ENCODE peak calls at places on chromosomes 11 and 22, in nine cellular contexts. S, C, H, Y, K, N, I, M and A are unnamed samples.

GRCh38 chr11:70951139-70951804 is 301.1 kb downstream of the SHANK2 start:
- DNase-seq in S (no peak), C (no peak), H (no peak), Y (no peak), K (no peak), N (no peak), I (no peak), M (no peak), A (no peak)

GRCh38 chr11:119363081-119363861 is 16.8 kb upstream of the MFRP start:
- DNase-seq in S (no peak), C (no peak), H (no peak), Y (no peak), K (no peak), N (no peak), I (no peak), M (no peak), A (no peak)

GRCh38 chr11:1827931-1828330 is 6.9 kb upstream of the SYT8 start:
- DNase-seq in S (no peak), C (no peak), H (no peak), Y (no peak), K (peak; percentile 68), N (no peak), I (no peak), M (no peak), A (no peak)

GRCh38 chr11:66289548-66290331 is 797 bp upstream of the YIF1A start:
- DNase-seq in S (no peak), C (peak; percentile 94), H (peak; percentile 90), Y (peak; percentile 65), K (peak; percentile 91), N (no peak), I (peak; percentile 90), M (no peak), A (peak; percentile 86)

GRCh38 chr22:45575607-45576272 is 73.1 kb downstream of the FBLN1 start:
- DNase-seq in S (no peak), C (no peak), H (no peak), Y (no peak), K (no peak), N (no peak), I (no peak), M (no peak), A (no peak)

GRCh38 chr11:20099527-20099926 is 60.7 kb downstream of the DBX1 start:
- DNase-seq in S (no peak), C (no peak), H (no peak), Y (no peak), K (no peak), N (no peak), I (no peak), M (no peak), A (no peak)

GRCh38 chr11:47083913-47084312 is 92.8 kb downstream of the ARFGAP2 start:
- DNase-seq in S (peak; percentile 85), C (no peak), H (no peak), Y (no peak), K (no peak), N (peak; percentile 68), I (no peak), M (peak; percentile 74), A (no peak)

GRCh38 chr22:38953577-38954413 is 3.6 kb upstream of the APOBEC3A start:
- DNase-seq in S (no peak), C (no peak), H (no peak), Y (no peak), K (peak; percentile 67), N (no peak), I (no peak), M (no peak), A (no peak)

GRCh38 chr11:70105369-70105754 is 27.2 kb downstream of the ANO1 start:
- DNase-seq in S (no peak), C (no peak), H (no peak), Y (no peak), K (no peak), N (no peak), I (peak; percentile 51), M (no peak), A (peak; percentile 55)

GRCh38 chr11:123391646-123392348 is 38.3 kb upstream of the GRAMD1B start:
- DNase-seq in S (no peak), C (no peak), H (no peak), Y (no peak), K (no peak), N (no peak), I (no peak), M (no peak), A (no peak)

GRCh38 chr11:94140154-94140655 is 11.6 kb downstream of the PANX1 start:
- DNase-seq in S (no peak), C (no peak), H (no peak), Y (no peak), K (no peak), N (no peak), I (no peak), M (no peak), A (no peak)

GRCh38 chr11:122159173-122159701 is 43.2 kb upstream of the BLID start:
- DNase-seq in S (peak; percentile 75), C (peak; percentile 13), H (no peak), Y (no peak), K (no peak), N (no peak), I (no peak), M (peak; percentile 85), A (no peak)

GRCh38 chr11:46977038-46977818 is 40.7 kb downstream of the CSTPP1 start:
- DNase-seq in S (no peak), C (no peak), H (no peak), Y (no peak), K (no peak), N (no peak), I (no peak), M (peak; percentile 27), A (no peak)

GRCh38 chr11:19919050-19919561 is 206.5 kb downstream of the NAV2 start:
- DNase-seq in S (peak; percentile 85), C (no peak), H (peak; percentile 80), Y (peak; percentile 16), K (peak; percentile 81), N (peak; percentile 97), I (peak; percentile 80), M (peak; percentile 93), A (peak; percentile 73)

GRCh38 chr11:72833792-72834501 is 19.7 kb downstream of the ATG16L2 start:
- DNase-seq in S (peak; percentile 41), C (no peak), H (no peak), Y (no peak), K (no peak), N (no peak), I (no peak), M (peak; percentile 55), A (no peak)

GRCh38 chr22:39183991-39184585 is 31.6 kb upstream of the CBX7 start:
- DNase-seq in S (peak; percentile 86), C (no peak), H (peak; percentile 62), Y (no peak), K (no peak), N (peak; percentile 48), I (no peak), M (peak; percentile 93), A (no peak)

GRCh38 chr11:19890308-19890707 is 177.7 kb downstream of the NAV2 start:
- DNase-seq in S (peak; percentile 37), C (no peak), H (no peak), Y (peak; percentile 30), K (no peak), N (peak; percentile 96), I (no peak), M (peak; percentile 84), A (no peak)

GRCh38 chr11:12186683-12187082 is 76.3 kb downstream of the MICAL2 start:
- DNase-seq in S (no peak), C (no peak), H (no peak), Y (no peak), K (no peak), N (no peak), I (no peak), M (no peak), A (no peak)

GRCh38 chr11:65013130-65013691 is 749 bp upstream of the ARL2 start:
- DNase-seq in S (peak; percentile 85), C (peak; percentile 84), H (peak; percentile 95), Y (peak; percentile 85), K (peak; percentile 98), N (no peak), I (peak; percentile 97), M (peak; percentile 91), A (no peak)

GRCh38 chr22:30559889-30560288 is 13.3 kb upstream of the SEC14L6 start:
- DNase-seq in S (no peak), C (no peak), H (no peak), Y (no peak), K (no peak), N (no peak), I (no peak), M (no peak), A (no peak)

GRCh38 chr11:126443120-126443519 is 87.6 kb downstream of the ST3GAL4 start:
- DNase-seq in S (no peak), C (no peak), H (no peak), Y (no peak), K (no peak), N (no peak), I (peak; percentile 71), M (no peak), A (no peak)

GRCh38 chr11:1762537-1763302 is 1.0 kb downstream of the CTSD start:
- DNase-seq in S (no peak), C (no peak), H (peak; percentile 82), Y (peak; percentile 86), K (peak; percentile 81), N (peak; percentile 84), I (peak; percentile 76), M (peak; percentile 56), A (no peak)

GRCh38 chr11:129295746-129296145 is 79.9 kb upstream of the BARX2 start:
- DNase-seq in S (peak; percentile 6), C (no peak), H (no peak), Y (no peak), K (no peak), N (peak; percentile 67), I (no peak), M (peak; percentile 88), A (no peak)

GRCh38 chr11:85682330-85683305 is 3.4 kb downstream of the CCDC89 start:
- DNase-seq in S (peak; percentile 47), C (no peak), H (peak; percentile 87), Y (no peak), K (peak; percentile 91), N (peak; percentile 26), I (peak; percentile 88), M (peak; percentile 76), A (no peak)

GRCh38 chr11:44609028-44609782 is 43.7 kb downstream of the CD82 start:
- DNase-seq in S (no peak), C (no peak), H (no peak), Y (no peak), K (no peak), N (no peak), I (no peak), M (no peak), A (no peak)

GRCh38 chr11:2932850-2933251 is 3.6 kb upstream of the PHLDA2 start:
- DNase-seq in S (peak; percentile 45), C (no peak), H (peak; percentile 65), Y (no peak), K (peak; percentile 81), N (peak; percentile 95), I (peak; percentile 76), M (no peak), A (peak; percentile 67)

GRCh38 chr11:130456276-130456675 is 7.8 kb downstream of the ADAMTS15 start:
- DNase-seq in S (no peak), C (no peak), H (no peak), Y (no peak), K (no peak), N (no peak), I (no peak), M (no peak), A (no peak)

GRCh38 chr11:76153609-76153949 is 52.7 kb downstream of the WNT11 start:
- DNase-seq in S (no peak), C (no peak), H (no peak), Y (no peak), K (peak; percentile 82), N (peak; percentile 13), I (no peak), M (peak; percentile 49), A (no peak)

GRCh38 chr11:35598254-35599125 is 19.8 kb upstream of the FJX1 start:
- DNase-seq in S (peak; percentile 53), C (no peak), H (no peak), Y (no peak), K (no peak), N (peak; percentile 93), I (no peak), M (no peak), A (no peak)

GRCh38 chr11:86513138-86513537 is 138.5 kb downstream of the CCDC81 start:
- DNase-seq in S (no peak), C (no peak), H (no peak), Y (no peak), K (no peak), N (no peak), I (no peak), M (no peak), A (no peak)

GRCh38 chr22:40951795-40952602 is 821 bp downstream of the RBX1 start:
- DNase-seq in S (no peak), C (no peak), H (no peak), Y (no peak), K (no peak), N (no peak), I (no peak), M (no peak), A (no peak)